ENCODE peak calls at places on chromosome 21, in seven cellular contexts. C, F, S, V, B, X and W are unnamed samples.
A peak's percentile ranks its signal among the peaks of the same experiment; 100 is the strongest.

GRCh38 chr21:42071146-42071737 is at the start of gene UMODL1:
- DNase-seq in C (no peak), F (no peak), S (no peak), V (no peak), B (no peak), X (no peak), W (no peak)

GRCh38 chr21:29175408-29176147 is 45.1 kb downstream of the MAP3K7CL start:
- DNase-seq in C (no peak), F (no peak), S (no peak), V (peak; percentile 65), B (no peak), X (peak; percentile 59), W (no peak)

GRCh38 chr21:39633770-39634181 is 21.0 kb downstream of the B3GALT5 start:
- DNase-seq in C (no peak), F (peak; percentile 96), S (no peak), V (peak; percentile 94), B (peak; percentile 93), X (no peak), W (no peak)

GRCh38 chr21:29849735-29850176 is 90.0 kb downstream of the GRIK1 start:
- DNase-seq in C (no peak), F (peak; percentile 9), S (peak; percentile 26), V (peak; percentile 34), B (peak; percentile 44), X (peak; percentile 71), W (no peak)

GRCh38 chr21:30839304-30839703 is 9.7 kb upstream of the KRTAP7-1 start:
- DNase-seq in C (no peak), F (no peak), S (no peak), V (no peak), B (no peak), X (peak; percentile 65), W (no peak)

GRCh38 chr21:44299085-44299457 is 782 bp upstream of the PFKL start:
- DNase-seq in C (no peak), F (no peak), S (no peak), V (no peak), B (no peak), X (no peak), W (no peak)

GRCh38 chr21:31145271-31145801 is 107.1 kb upstream of the KRTAP19-8 start:
- DNase-seq in C (no peak), F (no peak), S (no peak), V (no peak), B (no peak), X (no peak), W (no peak)

GRCh38 chr21:16117851-16118592 is 388.2 kb downstream of the USP25 start:
- DNase-seq in C (no peak), F (no peak), S (no peak), V (peak; percentile 75), B (peak; percentile 94), X (no peak), W (no peak)

GRCh38 chr21:41834252-41834925 is 44.8 kb downstream of the PRDM15 start:
- DNase-seq in C (peak; percentile 79), F (no peak), S (peak; percentile 74), V (no peak), B (no peak), X (no peak), W (no peak)

GRCh38 chr21:17779486-17779885 is 39.7 kb downstream of the C21orf91 start:
- DNase-seq in C (no peak), F (no peak), S (no peak), V (no peak), B (no peak), X (no peak), W (no peak)

GRCh38 chr21:41817228-41817627 is 50.4 kb upstream of the RIPK4 start:
- DNase-seq in C (peak; percentile 80), F (no peak), S (peak; percentile 51), V (peak; percentile 73), B (peak; percentile 59), X (peak; percentile 79), W (no peak)

GRCh38 chr21:27275294-27275927 is 308.5 kb upstream of the ADAMTS5 start:
- DNase-seq in C (no peak), F (no peak), S (no peak), V (peak; percentile 48), B (peak; percentile 37), X (no peak), W (no peak)

GRCh38 chr21:15063081-15063820 is 1.5 kb downstream of the NRIP1 start:
- DNase-seq in C (no peak), F (no peak), S (peak; percentile 15), V (no peak), B (no peak), X (no peak), W (no peak)

GRCh38 chr21:29196021-29196663 is 65.7 kb downstream of the MAP3K7CL start:
- DNase-seq in C (no peak), F (peak; percentile 92), S (no peak), V (peak; percentile 94), B (peak; percentile 51), X (peak; percentile 42), W (no peak)

GRCh38 chr21:44391345-44392091 is 38.1 kb downstream of the TRPM2 start:
- DNase-seq in C (peak; percentile 88), F (no peak), S (no peak), V (no peak), B (no peak), X (peak; percentile 42), W (peak; percentile 80)

GRCh38 chr21:16583567-16583966 is 853.8 kb downstream of the USP25 start:
- DNase-seq in C (no peak), F (no peak), S (no peak), V (no peak), B (no peak), X (no peak), W (no peak)

GRCh38 chr21:35351434-35351833 is 302.3 kb upstream of the RUNX1 start:
- DNase-seq in C (no peak), F (no peak), S (no peak), V (no peak), B (no peak), X (no peak), W (no peak)

GRCh38 chr21:27221084-27221483 is 254.2 kb upstream of the ADAMTS5 start:
- DNase-seq in C (no peak), F (no peak), S (no peak), V (no peak), B (no peak), X (no peak), W (no peak)

GRCh38 chr21:35316456-35316855 is 267.4 kb upstream of the RUNX1 start:
- DNase-seq in C (no peak), F (no peak), S (no peak), V (no peak), B (no peak), X (no peak), W (no peak)

GRCh38 chr21:43320526-43320925 is 106.4 kb downstream of the SIK1 start:
- DNase-seq in C (no peak), F (no peak), S (no peak), V (no peak), B (no peak), X (no peak), W (no peak)

GRCh38 chr21:40054403-40054802 is 187.2 kb downstream of the PCP4 start:
- DNase-seq in C (no peak), F (no peak), S (no peak), V (no peak), B (peak; percentile 27), X (peak; percentile 88), W (no peak)

GRCh38 chr21:42666918-42667317 is 13.5 kb downstream of the PDE9A start:
- DNase-seq in C (no peak), F (no peak), S (no peak), V (no peak), B (no peak), X (no peak), W (no peak)

GRCh38 chr21:27580276-27580675 is 613.4 kb upstream of the ADAMTS5 start:
- DNase-seq in C (no peak), F (no peak), S (no peak), V (peak; percentile 48), B (no peak), X (no peak), W (no peak)

GRCh38 chr21:29184047-29184446 is 53.6 kb downstream of the MAP3K7CL start:
- DNase-seq in C (no peak), F (no peak), S (no peak), V (no peak), B (no peak), X (no peak), W (no peak)

GRCh38 chr21:35223480-35224156 is 174.5 kb upstream of the RUNX1 start:
- DNase-seq in C (no peak), F (no peak), S (no peak), V (no peak), B (no peak), X (no peak), W (no peak)

GRCh38 chr21:32682696-32683474 is 44.9 kb downstream of the SYNJ1 start:
- DNase-seq in C (no peak), F (peak; percentile 2), S (no peak), V (no peak), B (no peak), X (no peak), W (no peak)

GRCh38 chr21:32693581-32693980 is 34.2 kb downstream of the SYNJ1 start:
- DNase-seq in C (no peak), F (no peak), S (no peak), V (no peak), B (no peak), X (no peak), W (no peak)

GRCh38 chr21:32690085-32690484 is 37.7 kb downstream of the SYNJ1 start:
- DNase-seq in C (no peak), F (no peak), S (no peak), V (no peak), B (no peak), X (no peak), W (no peak)

GRCh38 chr21:32687946-32688345 is 39.9 kb downstream of the SYNJ1 start:
- DNase-seq in C (no peak), F (no peak), S (no peak), V (no peak), B (no peak), X (no peak), W (no peak)
- TF ChIP-seq CTCF in C (no peak), F (peak; percentile 30), S (no peak), V (no peak), B (no peak), X (no peak), W (no peak)

DNA sequence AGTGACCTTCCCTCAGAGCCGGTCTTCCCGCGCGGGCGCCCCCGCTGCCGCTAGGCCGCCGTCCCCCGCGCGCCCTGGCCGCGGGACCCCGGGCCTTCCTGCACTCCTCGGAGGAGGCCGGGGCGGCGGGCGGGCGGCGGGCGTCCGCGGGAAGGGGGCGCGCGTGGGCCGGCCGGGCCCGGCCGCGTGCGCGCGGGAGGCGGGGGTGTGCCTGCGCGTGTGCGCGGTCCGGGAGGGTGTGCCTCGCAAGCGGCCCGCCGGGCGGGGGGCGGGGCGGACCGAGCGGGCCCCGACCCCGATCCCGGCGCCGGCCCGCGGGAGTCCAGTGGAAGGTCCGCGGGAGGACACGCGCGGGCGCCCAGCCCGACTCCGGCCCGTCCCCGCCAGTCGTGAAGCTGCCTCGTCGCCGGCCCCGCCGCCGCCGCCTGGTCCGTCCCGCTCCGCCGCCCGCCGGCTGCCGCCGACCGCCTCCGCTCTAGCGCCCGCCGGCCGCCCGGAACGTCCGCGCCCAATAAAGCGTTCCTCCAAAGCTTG is 438 bp downstream of the MRPS6 start:
- DNase-seq in C (peak; percentile 85), F (no peak), S (no peak), V (peak; percentile 15), B (no peak), X (peak; percentile 56), W (no peak)
- TF ChIP-seq CTCF in C (no peak), F (no peak), S (no peak), V (no peak), B (no peak), X (no peak), W (no peak)

GRCh38 chr21:37257526-37257966 is 9.6 kb downstream of the VPS26C start:
- DNase-seq in C (no peak), F (no peak), S (no peak), V (no peak), B (no peak), X (peak; percentile 13), W (no peak)
- TF ChIP-seq CTCF in C (no peak), F (no peak), S (no peak), V (no peak), B (no peak), X (no peak), W (no peak)

GRCh38 chr21:36628096-36628495 is 70.8 kb upstream of the SIM2 start:
- DNase-seq in C (no peak), F (no peak), S (no peak), V (no peak), B (no peak), X (no peak), W (no peak)
- TF ChIP-seq CTCF in C (no peak), F (no peak), S (no peak), V (no peak), B (no peak), X (no peak), W (no peak)